ENCODE peak calls at places on chromosomes 11 and 22, in nine cellular contexts. Q is colonic mucosa; Y is CD8-positive, alpha-beta T cell; S is Caco-2; I is sigmoid colon; B is tibial artery; R is A549; P is Panc1; K is body of pancreas. X is an unnamed sample.

GRCh38 chr22:46379301-46379930 is 43.9 kb downstream of the TRMU start:
- DNase-seq in Q (peak; percentile 75), Y (no peak), S (no peak), I (no peak), B (no peak), R (no peak), P (no peak), K (peak; percentile 80), X (no peak)

GRCh38 chr11:74677131-74677530 is 54.1 kb downstream of the CHRDL2 start:
- DNase-seq in Q (peak; percentile 2), Y (no peak), S (no peak), I (no peak), B (peak; percentile 33), R (no peak), P (no peak), K (no peak), X (no peak)

GRCh38 chr22:21078916-21079315 is 33.2 kb downstream of the LRRC74B start:
- DNase-seq in Q (no peak), Y (no peak), S (no peak), I (no peak), B (no peak), R (no peak), P (no peak), K (no peak), X (no peak)

GRCh38 chr11:70305501-70305900 is 35.0 kb downstream of the PPFIA1 start:
- DNase-seq in Q (no peak), Y (no peak), S (no peak), I (no peak), B (no peak), R (no peak), P (no peak), K (no peak), X (no peak)

GRCh38 chr11:119368121-119369034 is 13.1 kb downstream of the USP2 start:
- DNase-seq in Q (peak; percentile 89), Y (no peak), S (peak; percentile 89), I (peak; percentile 77), B (peak; percentile 72), R (no peak), P (no peak), K (peak; percentile 83), X (peak; percentile 59)

GRCh38 chr22:30422481-30423295 is 2.9 kb upstream of the MTFP1 start:
- DNase-seq in Q (peak; percentile 81), Y (peak; percentile 33), S (peak; percentile 51), I (peak; percentile 90), B (peak; percentile 91), R (peak; percentile 75), P (no peak), K (peak; percentile 88), X (peak; percentile 85)

GRCh38 chr11:1935156-1936071 is 11.7 kb upstream of the MRPL23 start:
- DNase-seq in Q (no peak), Y (peak; percentile 13), S (peak; percentile 27), I (no peak), B (no peak), R (no peak), P (no peak), K (no peak), X (no peak)

GRCh38 chr22:44387486-44387885 is 74.7 kb upstream of the SHISAL1 start:
- DNase-seq in Q (no peak), Y (no peak), S (no peak), I (peak; percentile 57), B (no peak), R (no peak), P (no peak), K (no peak), X (no peak)

DNA sequence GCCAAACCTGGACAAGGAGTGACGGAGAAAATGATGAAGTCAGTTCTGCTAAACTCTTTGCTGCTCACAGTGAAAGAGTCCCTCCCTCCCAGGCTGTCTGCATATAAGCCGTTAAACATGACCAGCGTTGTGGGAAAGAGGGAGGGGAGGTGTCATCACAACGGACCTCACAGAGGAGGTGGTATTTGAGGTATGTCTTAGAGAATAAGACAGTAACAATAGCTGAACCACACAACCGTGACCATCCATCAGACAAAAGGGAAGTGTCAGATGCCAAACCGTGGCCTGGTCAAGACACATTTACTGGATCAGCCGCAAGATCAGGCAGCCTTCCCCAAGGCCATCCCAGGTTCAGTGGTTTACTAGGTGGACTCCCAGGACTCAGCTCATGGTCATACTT is 2.8 kb upstream of the CYTH4 start:
- DNase-seq in Q (no peak), Y (no peak), S (no peak), I (no peak), B (no peak), R (no peak), P (no peak), K (no peak), X (no peak)
- H3K4me1 ChIP-seq in Q (no peaks in the 10 kb centered on the region), Y (peaks cover 18% of the 10 kb centered on the region), S (no peaks in the 10 kb centered on the region), I (no peaks in the 10 kb centered on the region), B (no peaks in the 10 kb centered on the region), R (no peaks in the 10 kb centered on the region), P (no peaks in the 10 kb centered on the region), K (no peaks in the 10 kb centered on the region), X (no peaks in the 10 kb centered on the region)

DNA sequence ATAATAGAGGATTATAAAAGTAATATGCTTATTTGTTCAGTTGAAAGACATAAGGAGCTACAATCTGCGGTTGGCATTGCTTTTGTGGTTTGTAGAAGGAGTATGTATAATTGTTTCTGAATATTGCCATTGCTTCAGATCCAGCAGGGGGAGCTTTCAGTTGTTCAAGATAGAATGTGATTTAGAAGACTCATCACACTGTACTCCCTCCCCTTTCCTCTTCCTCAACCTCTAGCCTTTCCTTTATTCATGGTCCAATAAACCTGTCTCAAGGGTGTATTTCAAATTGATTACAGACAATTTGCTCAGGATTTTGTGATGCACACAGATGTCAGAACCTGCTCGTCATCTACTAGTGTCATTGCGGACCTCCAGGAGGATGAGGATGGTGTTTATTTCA is 9.8 kb downstream of the PRMT3 start:
- DNase-seq in Q (no peak), Y (peak; percentile 24), S (no peak), I (no peak), B (no peak), R (peak; percentile 38), P (no peak), K (peak; percentile 38), X (no peak)
- TF ChIP-seq CTCF in Q (peak; percentile 37), Y (peak; percentile 54), S (peak; percentile 59), I (peak; percentile 31), B (no peak), R (peak; percentile 67), P (peak; percentile 74), K (peak; percentile 29), X (no peak)

GRCh38 chr11:68504432-68505066 is 44.0 kb downstream of the PPP6R3 start:
- DNase-seq in Q (no peak), Y (no peak), S (no peak), I (no peak), B (no peak), R (no peak), P (no peak), K (no peak), X (no peak)
- H3K4me1 ChIP-seq in Q (no peaks in the 10 kb centered on the region), Y (peaks cover 63% of the 10 kb centered on the region), S (no peaks in the 10 kb centered on the region), I (peaks cover 5% of the 10 kb centered on the region), B (no peaks in the 10 kb centered on the region), R (peaks cover 16% of the 10 kb centered on the region), P (peaks cover 46% of the 10 kb centered on the region), K (peaks cover 47% of the 10 kb centered on the region), X (peaks cover 77% of the 10 kb centered on the region)

GRCh38 chr11:127789887-127790286 is 789.3 kb upstream of the KIRREL3 start:
- DNase-seq in Q (peak; percentile 33), Y (no peak), S (peak; percentile 60), I (no peak), B (no peak), R (no peak), P (no peak), K (peak; percentile 16), X (peak; percentile 11)
- TF ChIP-seq CTCF in Q (no peak), Y (no peak), S (peak; percentile 69), I (no peak), B (no peak), R (no peak), P (peak; percentile 69), K (no peak), X (peak; percentile 9)

DNA sequence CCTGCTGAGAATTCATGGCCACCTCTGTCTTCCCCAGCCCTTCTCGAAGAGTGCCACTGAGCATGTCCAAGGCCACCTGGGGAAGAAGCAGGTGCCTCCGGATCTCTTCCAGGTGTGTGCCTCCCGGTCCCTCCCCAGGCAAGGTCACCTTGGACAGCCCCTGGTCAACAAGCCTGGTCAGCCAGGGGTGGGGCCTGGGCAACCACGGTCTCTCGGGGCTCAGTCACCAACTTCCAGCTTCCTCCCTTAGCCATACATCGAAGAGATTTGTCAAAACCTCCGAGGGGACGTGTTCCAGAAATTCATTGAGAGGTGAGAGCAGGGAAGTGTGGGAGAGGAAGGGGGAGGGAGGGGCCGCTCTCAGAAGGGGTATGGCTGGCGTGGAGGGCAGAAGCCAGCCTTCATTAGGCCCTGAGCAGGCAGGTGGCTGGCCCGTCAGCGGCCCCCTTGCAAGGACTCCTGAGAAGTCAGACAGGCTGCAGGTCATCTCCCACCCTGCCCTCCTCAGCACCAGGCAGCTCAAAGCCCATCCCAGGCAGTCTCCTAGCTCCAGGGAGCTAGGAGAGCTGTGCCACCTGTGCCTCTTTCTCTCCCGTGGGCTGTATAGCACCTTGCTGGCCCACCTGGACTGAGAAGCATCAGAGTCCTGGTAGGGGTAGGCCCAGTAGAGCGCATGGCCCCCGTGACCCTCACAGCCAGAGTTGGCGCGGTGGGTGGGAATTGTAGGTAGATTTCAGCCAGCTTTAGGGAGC is 9.3 kb upstream of the ANKRD13D start:
- DNase-seq in Q (no peak), Y (peak; percentile 15), S (no peak), I (peak; percentile 63), B (peak; percentile 48), R (no peak), P (no peak), K (no peak), X (no peak)
- H3K4me1 ChIP-seq in Q (peaks cover 33% of the 10 kb centered on the region), Y (peaks cover 89% of the 10 kb centered on the region), S (no peaks in the 10 kb centered on the region), I (no peaks in the 10 kb centered on the region), B (peaks cover 5% of the 10 kb centered on the region), R (peaks cover 4% of the 10 kb centered on the region), P (peaks cover 10% of the 10 kb centered on the region), K (peaks cover 31% of the 10 kb centered on the region), X (peaks cover 47% of the 10 kb centered on the region)

DNA sequence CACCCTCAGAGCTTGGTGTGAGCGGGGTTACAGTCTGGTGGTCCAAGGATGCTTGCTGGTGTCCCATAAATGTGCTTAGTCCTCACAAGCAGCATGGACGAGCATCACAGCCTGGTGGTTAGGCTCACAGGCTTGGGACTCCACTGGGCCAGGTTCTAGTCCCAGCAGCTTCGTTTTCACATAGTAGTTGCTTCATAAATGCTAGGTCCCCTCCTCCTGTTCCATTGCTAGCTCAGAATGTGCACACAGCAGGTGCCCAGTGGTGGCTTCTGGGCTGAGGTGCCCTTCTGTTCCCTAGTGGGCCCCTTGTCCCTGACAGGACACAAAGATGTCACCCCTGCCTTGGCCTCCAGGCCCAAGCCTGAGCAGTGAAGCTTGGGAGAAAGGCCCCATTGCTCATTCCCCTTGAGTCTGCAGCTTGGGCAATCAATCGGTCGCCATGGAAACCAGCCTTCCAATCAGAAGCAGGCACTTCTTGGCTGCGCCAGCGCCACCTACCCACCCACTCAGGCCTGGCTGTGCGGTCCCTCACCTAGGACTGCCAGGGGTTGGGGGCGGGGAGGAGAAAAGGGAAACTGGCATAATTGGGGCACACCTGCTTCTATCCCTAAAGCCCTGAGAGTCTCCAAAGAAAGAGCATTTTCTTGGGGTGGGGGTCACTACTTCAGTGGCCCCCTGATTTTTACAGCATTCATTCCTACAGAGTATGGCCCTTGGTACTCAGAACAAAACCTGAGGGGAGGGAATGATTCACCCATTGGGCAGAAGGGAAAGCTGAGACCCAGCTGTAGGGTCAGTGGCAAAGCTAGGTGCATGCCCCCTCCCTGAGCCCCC is 48.1 kb downstream of the CYTH4 start:
- DNase-seq in Q (peak; percentile 73), Y (no peak), S (peak; percentile 86), I (no peak), B (no peak), R (peak; percentile 79), P (no peak), K (peak; percentile 84), X (no peak)
- TF ChIP-seq CTCF in Q (no peak), Y (no peak), S (no peak), I (no peak), B (no peak), R (peak; percentile 24), P (no peak), K (no peak), X (no peak)